ENCODE peak calls at places on chromosomes 6 and 20, in seven cellular contexts. T is activated T-helper 1 cell treated with anti-CD3 and anti-CD28 coated beads, Interleukin-12 subunit alpha, Interleukin-12 subunit beta, Interleukin-2, Interleukin-4 antibody, amounts not matched to agents 30 ng/mL and 10 ng/mL and 1 ng/mL, durations not matched to agents 14 hours and 24 hours and 36 hours; U is germinal center; G is NCI-H1417; A is fibroblast of the aortic adventitia; Y is lower lobe of right lung; J is fibroblast of lung. R is an unnamed sample.

GRCh38 chr6:7417684-7418083 is 28.1 kb downstream of the RIOK1 start:
- DNase-seq in A (no peak), T (no peak), G (no peak), Y (no peak), J (no peak), U (no peak), R (no peak)

GRCh38 chr6:26254666-26255176 is 110.3 kb upstream of the BTN3A2 start:
- DNase-seq in Y (no peak), G (no peak), U (no peak), J (no peak), T (no peak), A (no peak), R (peak)

GRCh38 chr6:27795697-27796494 is 116.3 kb downstream of the OR2B2 start:
- DNase-seq in Y (no peak), A (peak), U (peak), J (peak), G (peak), T (peak), R (peak)

GRCh38 chr20:21516180-21516567 is 2.3 kb upstream of the NKX2-2 start:
- DNase-seq in J (no peak), Y (no peak), T (no peak), A (no peak), U (no peak), G (no peak), R (no peak)

GRCh38 chr6:110181131-110182027 is 1.2 kb downstream of the CDC40 start:
- DNase-seq in A (peak), Y (no peak), T (no peak), J (no peak), U (peak), G (no peak), R (no peak)

GRCh38 chr6:105484238-105485161 is 81.6 kb upstream of the PREP start:
- DNase-seq in G (peak), J (peak), A (peak), T (no peak), U (no peak), Y (no peak), R (peak)

GRCh38 chr20:46520976-46521579 is 7.7 kb upstream of the ZNF334 start:
- DNase-seq in U (peak), J (peak), Y (peak), T (peak), G (peak), A (peak), R (peak)

GRCh38 chr6:104527311-104527710 is 332.4 kb downstream of the HACE1 start:
- DNase-seq in G (no peak), J (no peak), T (no peak), U (no peak), Y (no peak), A (no peak), R (no peak)

GRCh38 chr6:47665112-47665511 is 33.3 kb upstream of the ADGRF4 start:
- DNase-seq in U (no peak), J (no peak), T (no peak), G (no peak), Y (no peak), A (no peak), R (no peak)

GRCh38 chr6:162706236-162706635 is 21.3 kb downstream of the PRKN start:
- DNase-seq in Y (peak), G (no peak), A (no peak), U (no peak), J (peak), T (no peak), R (no peak)

GRCh38 chr20:41734506-41734945 is 116.3 kb upstream of the CHD6 start:
- DNase-seq in G (peak), T (peak), Y (peak), J (peak), U (peak), A (peak), R (peak)

GRCh38 chr6:74631558-74631957 is 574.3 kb downstream of the COL12A1 start:
- DNase-seq in J (no peak), T (no peak), Y (no peak), G (no peak), A (no peak), U (no peak), R (no peak)

GRCh38 chr20:4038047-4038459 is 22.7 kb upstream of the RNF24 start:
- DNase-seq in A (peak), G (peak), Y (peak), T (peak), U (peak), J (peak), R (peak)

GRCh38 chr6:121135425-121135824 is 198.9 kb downstream of the TBC1D32 start:
- DNase-seq in G (no peak), A (no peak), Y (no peak), J (peak), U (no peak), T (no peak), R (no peak)

GRCh38 chr6:44021628-44022295 is 105.5 kb downstream of the MRPL14 start:
- DNase-seq in G (no peak), U (no peak), Y (peak), A (no peak), J (no peak), T (no peak), R (no peak)

GRCh38 chr6:7169296-7169721 is 61.5 kb downstream of the RREB1 start:
- DNase-seq in T (no peak), G (no peak), A (peak), U (no peak), J (no peak), Y (no peak), R (no peak)

GRCh38 chr6:107636486-107636885 is 146.6 kb downstream of the SOBP start:
- DNase-seq in A (no peak), U (no peak), Y (no peak), J (no peak), G (no peak), T (no peak), R (no peak)

GRCh38 chr20:3031524-3032147 is 11.8 kb upstream of the GNRH2 start:
- DNase-seq in A (no peak), T (no peak), G (no peak), Y (no peak), U (no peak), J (no peak), R (no peak)

GRCh38 chr20:62588458-62589149 is 53.7 kb upstream of the SLCO4A1 start:
- DNase-seq in J (peak), U (no peak), A (peak), T (no peak), G (no peak), Y (no peak), R (no peak)

GRCh38 chr6:36598739-36599318 is 4.7 kb downstream of the SRSF3 start:
- DNase-seq in A (no peak), Y (no peak), J (no peak), U (no peak), T (no peak), G (no peak), R (no peak)

GRCh38 chr20:59902470-59902869 is 31.0 kb downstream of the SYCP2 start:
- DNase-seq in Y (no peak), J (no peak), G (no peak), A (no peak), T (no peak), U (no peak), R (no peak)

GRCh38 chr20:36391456-36391855 is 85.3 kb downstream of the DLGAP4 start:
- DNase-seq in Y (no peak), G (no peak), A (no peak), J (peak), T (no peak), U (no peak), R (no peak)

GRCh38 chr20:63895886-63896135 is 885 bp downstream of the DNAJC5 start:
- DNase-seq in U (no peak), A (peak), J (peak), T (no peak), Y (no peak), G (no peak), R (no peak)

GRCh38 chr20:600141-600540 is 10.0 kb downstream of the TCF15 start:
- DNase-seq in U (no peak), Y (no peak), G (no peak), T (no peak), A (no peak), J (no peak), R (no peak)

GRCh38 chr6:150027806-150028565 is 2.7 kb upstream of the RAET1L start:
- DNase-seq in T (no peak), Y (no peak), U (no peak), G (no peak), A (no peak), J (no peak), R (no peak)

GRCh38 chr6:52337633-52338290 is 24.2 kb upstream of the PAQR8 start:
- DNase-seq in J (no peak), T (no peak), G (no peak), U (no peak), A (no peak), Y (no peak), R (no peak)

GRCh38 chr6:13485923-13486557 is 1.4 kb downstream of the GFOD1 start:
- DNase-seq in T (no peak), J (peak), A (peak), U (peak), G (peak), Y (peak), R (peak)

GRCh38 chr20:42401598-42401997 is 783.4 kb upstream of the CHD6 start:
- DNase-seq in Y (no peak), A (no peak), U (no peak), J (no peak), T (no peak), G (no peak), R (no peak)

GRCh38 chr6:167554854-167555253 is 230.0 kb downstream of the TTLL2 start:
- DNase-seq in Y (no peak), J (no peak), T (no peak), A (no peak), G (no peak), U (no peak), R (no peak)

GRCh38 chr6:168133707-168134398 is 54.8 kb upstream of the FRMD1 start:
- DNase-seq in A (no peak), U (no peak), J (no peak), G (no peak), Y (no peak), T (no peak), R (no peak)

GRCh38 chr6:4210619-4211419 is 75.4 kb upstream of the ECI2 start:
- DNase-seq in G (peak), J (peak), T (peak), U (peak), Y (peak), A (peak), R (peak)

R was measured in amniotic epithelial cell.